ENCODE peak calls at places on chromosomes 3 and 15, in seven cellular contexts. Y, N, W, V, M, L and J are unnamed samples.

GRCh38 chr3:128320551-128321340 is 145.9 kb downstream of the DNAJB8 start:
- DNase-seq in Y (no peak), N (no peak), W (no peak), V (no peak), M (no peak), L (no peak), J (no peak)

GRCh38 chr15:31471731-31472430 is 145.2 kb downstream of the KLF13 start:
- DNase-seq in Y (no peak), N (peak), W (peak), V (peak), M (no peak), L (no peak), J (peak)

GRCh38 chr15:90042766-90043525 is 41.8 kb downstream of the ZNF710 start:
- DNase-seq in Y (no peak), N (no peak), W (no peak), V (no peak), M (no peak), L (no peak), J (no peak)

GRCh38 chr3:65713016-65713415 is 325.7 kb downstream of the MAGI1 start:
- DNase-seq in Y (no peak), N (no peak), W (no peak), V (no peak), M (no peak), L (no peak), J (peak)

GRCh38 chr15:62935300-62936081 is 107.1 kb upstream of the TPM1 start:
- DNase-seq in Y (no peak), N (no peak), W (no peak), V (no peak), M (peak), L (no peak), J (no peak)

GRCh38 chr3:52029535-52029934 is 26.8 kb downstream of the DUSP7 start:
- DNase-seq in Y (no peak), N (no peak), W (no peak), V (no peak), M (no peak), L (no peak), J (no peak)

GRCh38 chr15:95922431-95922830 is 408.1 kb upstream of the NR2F2 start:
- DNase-seq in Y (no peak), N (no peak), W (peak), V (no peak), M (no peak), L (no peak), J (no peak)

GRCh38 chr15:50463423-50464358 is 39.5 kb downstream of the USP8 start:
- DNase-seq in Y (no peak), N (peak), W (no peak), V (no peak), M (no peak), L (no peak), J (no peak)

GRCh38 chr3:61564405-61565059 is 3.2 kb downstream of the PTPRG start:
- DNase-seq in Y (no peak), N (no peak), W (peak), V (no peak), M (peak), L (peak), J (peak)

GRCh38 chr15:67520976-67521769 is at the start of gene C15orf61:
- DNase-seq in Y (peak), N (no peak), W (peak), V (peak), M (peak), L (peak), J (peak)

GRCh38 chr3:114179575-114179974 is 723 bp upstream of the DRD3 start:
- DNase-seq in Y (no peak), N (no peak), W (peak), V (no peak), M (peak), L (no peak), J (no peak)

GRCh38 chr15:73650387-73651126 is 17.4 kb upstream of the NPTN start:
- DNase-seq in Y (no peak), N (no peak), W (no peak), V (no peak), M (no peak), L (no peak), J (peak)

GRCh38 chr3:6447166-6447801 is 413.6 kb upstream of the GRM7 start:
- DNase-seq in Y (no peak), N (no peak), W (no peak), V (no peak), M (no peak), L (no peak), J (no peak)

GRCh38 chr15:58486062-58486461 is 54.3 kb downstream of the LIPC start:
- DNase-seq in Y (no peak), N (no peak), W (no peak), V (no peak), M (no peak), L (no peak), J (no peak)

GRCh38 chr15:55222588-55222987 is 25.8 kb upstream of the RSL24D1 start:
- DNase-seq in Y (no peak), N (no peak), W (no peak), V (no peak), M (no peak), L (no peak), J (no peak)

GRCh38 chr3:49911124-49911420 is 7.4 kb upstream of the MST1R start:
- DNase-seq in Y (no peak), N (no peak), W (no peak), V (no peak), M (no peak), L (no peak), J (no peak)

GRCh38 chr15:32668942-32669341 is 27.4 kb downstream of the SCG5 start:
- DNase-seq in Y (no peak), N (no peak), W (no peak), V (no peak), M (no peak), L (no peak), J (no peak)

GRCh38 chr3:4515896-4516295 is 22.7 kb downstream of the ITPR1 start:
- DNase-seq in Y (no peak), N (no peak), W (no peak), V (no peak), M (no peak), L (no peak), J (no peak)

GRCh38 chr3:39150803-39151631 is 2.4 kb downstream of the CSRNP1 start:
- DNase-seq in Y (no peak), N (peak), W (peak), V (peak), M (peak), L (peak), J (peak)

GRCh38 chr3:80114694-80115093 is 346.9 kb upstream of the ROBO1 start:
- DNase-seq in Y (no peak), N (no peak), W (no peak), V (no peak), M (no peak), L (no peak), J (no peak)

GRCh38 chr3:21779909-21780308 is 28.9 kb upstream of the ZNF385D start:
- DNase-seq in Y (no peak), N (no peak), W (no peak), V (no peak), M (no peak), L (no peak), J (no peak)

GRCh38 chr3:176814252-176814651 is 383.0 kb downstream of the TBL1XR1 start:
- DNase-seq in Y (no peak), N (no peak), W (peak), V (no peak), M (peak), L (peak), J (peak)

GRCh38 chr3:61809879-61810278 is 248.5 kb downstream of the PTPRG start:
- DNase-seq in Y (no peak), N (no peak), W (no peak), V (no peak), M (peak), L (no peak), J (no peak)

GRCh38 chr3:139764936-139765335 is 87.2 kb upstream of the NMNAT3 start:
- DNase-seq in Y (no peak), N (peak), W (peak), V (no peak), M (no peak), L (no peak), J (peak)

GRCh38 chr15:85615930-85616329 is 178.8 kb downstream of the KLHL25 start:
- DNase-seq in Y (no peak), N (no peak), W (peak), V (no peak), M (peak), L (no peak), J (no peak)

GRCh38 chr3:126528800-126529541 is 5.0 kb downstream of the CHST13 start:
- DNase-seq in Y (no peak), N (no peak), W (peak), V (no peak), M (peak), L (no peak), J (peak)

GRCh38 chr3:53068176-53068575 is 22.3 kb upstream of the SFMBT1 start:
- DNase-seq in Y (no peak), N (no peak), W (no peak), V (no peak), M (no peak), L (no peak), J (no peak)

GRCh38 chr3:138371070-138371950 is 22.9 kb downstream of the MRAS start:
- DNase-seq in Y (no peak), N (no peak), W (no peak), V (no peak), M (no peak), L (no peak), J (no peak)

GRCh38 chr3:33829720-33830119 is 31.3 kb downstream of the PDCD6IP start:
- DNase-seq in Y (no peak), N (no peak), W (no peak), V (no peak), M (no peak), L (no peak), J (no peak)

GRCh38 chr15:63056843-63057242 is 14.3 kb downstream of the TPM1 start:
- DNase-seq in Y (no peak), N (no peak), W (peak), V (no peak), M (no peak), L (no peak), J (no peak)

GRCh38 chr3:177179281-177180067 is 17.8 kb downstream of the TBL1XR1 start:
- DNase-seq in Y (no peak), N (no peak), W (no peak), V (no peak), M (no peak), L (no peak), J (no peak)

GRCh38 chr3:182470187-182470586 is 323.1 kb upstream of the ATP11B start:
- DNase-seq in Y (no peak), N (no peak), W (no peak), V (no peak), M (no peak), L (no peak), J (no peak)

GRCh38 chr3:172321035-172321434 is 127.2 kb downstream of the GHSR start:
- DNase-seq in Y (no peak), N (no peak), W (no peak), V (no peak), M (no peak), L (no peak), J (no peak)

GRCh38 chr15:35209838-35210237 is 124.7 kb upstream of the NANOGP8 start:
- DNase-seq in Y (no peak), N (no peak), W (no peak), V (no peak), M (no peak), L (no peak), J (no peak)

GRCh38 chr3:121916189-121916588 is 22.0 kb downstream of the SLC15A2 start:
- DNase-seq in Y (no peak), N (no peak), W (no peak), V (no peak), M (no peak), L (no peak), J (no peak)